ENCODE peak calls at places on chromosomes 3 and 15, in six cellular contexts. R is sigmoid colon, D is A549, X is neuronal stem cell, A is adrenal gland, P is HL-60. J is an unnamed sample.

GRCh38 chr15:39411102-39411989 is 169.5 kb upstream of the THBS1 start:
- DNase-seq in X (no peak), R (no peak), D (no peak), P (peak), A (no peak), J (no peak)

GRCh38 chr15:58877999-58878825 is 55.3 kb downstream of the SLTM start:
- DNase-seq in D (no peak), P (no peak), R (no peak), A (no peak), X (no peak), J (no peak)

GRCh38 chr3:66405701-66406091 is 95.1 kb downstream of the LRIG1 start:
- DNase-seq in X (no peak), R (peak), P (no peak), A (no peak), D (no peak), J (no peak)

GRCh38 chr15:74780983-74781672 is 752 bp upstream of the CSK start:
- DNase-seq in D (no peak), P (peak), A (no peak), R (no peak), X (no peak), J (no peak)

GRCh38 chr15:61116830-61117229 is 112.3 kb downstream of the RORA start:
- DNase-seq in D (no peak), A (no peak), R (no peak), X (no peak), P (no peak), J (no peak)

GRCh38 chr3:148763921-148764320 is 63.7 kb upstream of the CPB1 start:
- DNase-seq in A (no peak), D (no peak), X (no peak), R (no peak), P (no peak), J (no peak)

GRCh38 chr15:87211547-87211946 is 1045.0 kb downstream of the NTRK3 start:
- DNase-seq in D (no peak), A (no peak), R (no peak), X (no peak), P (no peak), J (no peak)

GRCh38 chr3:72665701-72666443 is 182.4 kb downstream of the SHQ1 start:
- DNase-seq in P (no peak), A (peak), R (no peak), X (no peak), D (peak), J (no peak)

GRCh38 chr15:83112233-83112958 is 5.0 kb downstream of the TM6SF1 start:
- DNase-seq in A (peak), R (no peak), X (no peak), P (no peak), D (no peak), J (peak)

GRCh38 chr3:126881861-126882260 is 101.1 kb upstream of the PLXNA1 start:
- DNase-seq in A (no peak), X (no peak), D (no peak), P (no peak), R (no peak), J (no peak)

GRCh38 chr3:97793415-97794019 is 28.3 kb upstream of the CRYBG3 start:
- DNase-seq in X (peak), R (no peak), A (no peak), P (peak), D (peak), J (no peak)

GRCh38 chr3:182790612-182791011 is 2.7 kb upstream of the ATP11B start:
- DNase-seq in P (no peak), X (no peak), R (no peak), A (no peak), D (no peak), J (no peak)

GRCh38 chr3:182786564-182787196 is 6.6 kb upstream of the ATP11B start:
- DNase-seq in P (no peak), X (no peak), A (no peak), R (no peak), D (no peak), J (no peak)

GRCh38 chr3:182785756-182786155 is 7.5 kb upstream of the ATP11B start:
- DNase-seq in A (no peak), P (no peak), D (no peak), X (no peak), R (no peak), J (no peak)

GRCh38 chr3:182787302-182788036 is 5.8 kb upstream of the ATP11B start:
- DNase-seq in A (no peak), R (no peak), X (no peak), P (no peak), D (no peak), J (no peak)

GRCh38 chr3:182789371-182789770 is 3.9 kb upstream of the ATP11B start:
- DNase-seq in R (no peak), X (no peak), P (peak), A (no peak), D (no peak), J (no peak)
- H3K27ac ChIP-seq in R (no peak), X (no peak), P (peak), A (no peak), D (no peak), J (no peak)

GRCh38 chr3:89375451-89375850 is 268.0 kb downstream of the EPHA3 start:
- DNase-seq in R (no peak), P (no peak), D (no peak), A (no peak), X (no peak), J (no peak)

GRCh38 chr3:89380006-89380405 is 272.6 kb downstream of the EPHA3 start:
- DNase-seq in X (no peak), P (no peak), A (no peak), D (no peak), R (no peak), J (no peak)
- H3K27ac ChIP-seq in X (no peak), P (no peak), A (no peak), D (no peak), R (no peak), J (no peak)

GRCh38 chr3:9917820-9918219 is 922 bp downstream of the IL17RC start:
- DNase-seq in R (no peak), D (no peak), P (no peak), A (peak), X (no peak), J (no peak)
- H3K27ac ChIP-seq in R (peak), D (peak), P (no peak), A (no peak), X (no peak), J (peak)

GRCh38 chr3:128549283-128550112 is 56.5 kb upstream of the GATA2 start:
- DNase-seq in R (no peak), D (no peak), P (no peak), X (no peak), A (peak), J (peak)
- H3K27ac ChIP-seq in R (no peak), D (no peak), P (no peak), X (no peak), A (no peak), J (peak)

DNA sequence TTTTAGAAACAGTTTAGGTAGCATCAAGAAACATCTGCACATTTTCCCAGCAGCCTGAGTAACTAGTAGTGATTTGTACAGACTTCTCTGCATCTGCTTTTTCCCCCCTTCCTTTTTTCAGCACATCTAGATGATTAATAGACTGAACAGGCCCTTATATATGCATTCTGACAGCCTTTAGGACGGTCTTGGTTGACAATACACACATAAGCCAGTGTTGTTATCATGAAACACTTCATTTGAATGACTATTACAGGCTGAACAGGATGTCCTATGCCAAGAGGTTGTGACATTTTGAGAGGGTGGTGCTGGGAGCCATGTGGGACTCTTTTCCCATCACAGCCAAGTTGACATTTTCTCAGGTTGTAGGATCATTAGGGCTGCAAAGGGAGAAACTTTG is 73.9 kb downstream of the FILIP1L start:
- DNase-seq in A (peak), X (no peak), P (no peak), R (peak), D (no peak), J (peak)
- H3K27ac ChIP-seq in A (peak), X (no peak), P (no peak), R (peak), D (peak), J (peak)

GRCh38 chr3:89373459-89373858 is 266.0 kb downstream of the EPHA3 start:
- DNase-seq in X (no peak), R (no peak), P (no peak), D (no peak), A (no peak), J (no peak)
- H3K27ac ChIP-seq in X (no peak), R (no peak), P (no peak), D (no peak), A (no peak), J (no peak)

DNA sequence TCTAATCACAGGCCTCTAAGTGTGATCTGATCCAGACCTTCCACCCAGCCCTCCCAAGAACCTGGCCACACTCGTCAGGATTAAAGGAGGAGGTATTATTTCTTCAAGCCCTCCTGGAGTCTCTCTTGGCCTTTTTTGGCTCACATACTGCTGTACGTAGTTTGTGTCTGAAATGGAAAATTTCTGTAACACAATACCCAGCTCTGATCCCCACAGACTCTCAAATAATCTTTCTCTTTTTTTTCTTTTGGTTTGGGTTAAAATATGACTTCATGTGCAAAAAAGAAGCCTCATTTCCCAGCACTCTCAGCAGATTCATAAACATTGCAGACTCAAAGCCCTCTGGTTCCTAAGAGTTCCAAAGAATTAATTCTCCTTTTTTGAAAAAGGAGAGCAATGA is 96.5 kb upstream of the PHLDB2 start:
- DNase-seq in R (no peak), P (no peak), X (no peak), A (no peak), D (no peak), J (no peak)
- H3K27ac ChIP-seq in R (peak), P (no peak), X (no peak), A (no peak), D (peak), J (peak)

GRCh38 chr3:129505341-129505740 is 23.1 kb upstream of the RHO start:
- DNase-seq in X (no peak), R (no peak), P (no peak), D (no peak), A (no peak), J (no peak)
- H3K27ac ChIP-seq in X (no peak), R (no peak), P (no peak), D (no peak), A (no peak), J (peak)

DNA sequence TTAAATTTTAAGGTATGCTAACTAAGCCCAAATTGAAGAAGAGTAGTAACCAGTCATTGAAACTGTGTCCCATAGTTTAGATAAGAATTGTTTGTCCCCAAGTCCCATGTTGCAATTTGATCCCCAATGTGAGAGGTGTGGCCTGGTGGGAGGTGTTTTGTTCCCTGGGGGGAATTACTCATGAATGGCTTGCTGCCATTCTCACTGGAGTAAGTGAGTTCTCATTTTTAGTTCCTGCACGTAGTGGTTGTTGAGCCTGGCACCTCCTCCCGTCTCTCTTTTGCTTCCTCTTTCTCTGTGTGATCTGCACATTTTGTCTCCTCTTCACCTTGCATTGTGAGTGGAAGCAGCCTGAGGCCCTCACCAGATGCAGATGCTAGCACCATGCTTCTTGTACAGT is 1271.0 kb downstream of the NSUN3 start:
- DNase-seq in A (no peak), D (no peak), X (no peak), P (peak), R (no peak), J (no peak)
- H3K27ac ChIP-seq in A (no peak), D (no peak), X (no peak), P (no peak), R (no peak), J (no peak)